ENCODE peak calls at places on chromosomes 6 and 20, in four cellular contexts. I is mesenchymal stem cell, X is neuronal stem cell, G is IMR-90. P is an unnamed sample. For H3K4me1, the result is how much of the 10 kb centered on the place peaks cover.

GRCh38 chr6:165244524-165245247 is 64.7 kb downstream of the C6orf118 start:
- DNase-seq in I (no peak), X (no peak), G (no peak), P (no peak)

GRCh38 chr6:56758120-56758519 is 115.4 kb upstream of the DST start:
- DNase-seq in I (no peak), X (no peak), G (no peak), P (peak)

GRCh38 chr6:139081485-139081884 is 52.9 kb downstream of the ABRACL start:
- DNase-seq in I (no peak), X (no peak), G (no peak), P (no peak)

GRCh38 chr6:51891784-51892183 is 195.6 kb downstream of the PKHD1 start:
- DNase-seq in I (no peak), X (no peak), G (no peak), P (peak)

GRCh38 chr6:122476131-122476530 is 4.5 kb upstream of the SERINC1 start:
- DNase-seq in I (peak), X (no peak), G (peak), P (peak)

GRCh38 chr20:434221-434620 is 26.1 kb downstream of the RBCK1 start:
- DNase-seq in I (no peak), X (no peak), G (no peak), P (peak)

GRCh38 chr20:46509523-46509922 is 3.8 kb downstream of the ZNF334 start:
- DNase-seq in I (no peak), X (no peak), G (no peak), P (no peak)

GRCh38 chr20:57445298-57445697 is 54.1 kb downstream of the RBM38 start:
- DNase-seq in I (peak), X (no peak), G (peak), P (no peak)

GRCh38 chr6:15387118-15387517 is 141.2 kb downstream of the JARID2 start:
- DNase-seq in I (no peak), X (no peak), G (peak), P (no peak)

GRCh38 chr6:137631323-137631722 is 137.1 kb upstream of the OLIG3 start:
- DNase-seq in I (no peak), X (no peak), G (no peak), P (no peak)

GRCh38 chr6:135129139-135129867 is 51.8 kb upstream of the MYB start:
- DNase-seq in I (no peak), X (no peak), G (no peak), P (no peak)

GRCh38 chr6:135126034-135126433 is 55.1 kb upstream of the MYB start:
- DNase-seq in I (no peak), X (no peak), G (no peak), P (no peak)

DNA sequence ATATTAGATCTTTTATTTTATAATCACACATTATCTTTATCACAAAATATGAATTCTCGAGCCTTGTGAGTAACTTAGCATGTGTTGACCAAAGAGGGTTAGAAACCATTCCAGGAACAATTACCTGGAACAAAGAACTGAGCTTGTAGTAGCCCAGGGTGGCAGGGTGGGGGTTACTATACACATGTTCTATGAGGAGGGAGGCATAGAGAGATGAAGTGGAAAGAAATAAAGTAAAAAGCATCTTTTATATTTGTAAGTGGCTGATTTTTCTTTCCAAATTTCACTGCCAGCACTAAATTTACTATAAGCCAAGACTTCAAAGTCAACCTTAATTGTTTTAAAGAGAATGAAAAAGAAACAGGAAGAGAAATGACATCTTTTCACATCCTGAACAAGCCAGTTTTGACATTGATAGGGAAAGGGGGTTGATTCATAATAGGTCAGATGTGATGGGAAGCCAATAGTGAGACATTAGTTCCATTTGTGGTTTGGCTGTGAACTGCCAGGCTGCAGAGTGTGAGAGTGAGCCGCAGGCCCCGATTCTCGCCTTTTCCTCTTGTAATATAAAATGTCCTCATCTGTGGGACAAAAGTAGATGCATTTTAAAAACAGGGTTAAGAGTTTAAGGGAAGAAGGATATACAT is 52.7 kb upstream of the MYB start:
- DNase-seq in I (no peak), X (no peak), G (no peak), P (no peak)
- H3K4me3 ChIP-seq in I (no peak), X (no peak), G (no peak), P (no peak)

GRCh38 chr6:39950125-39950720 is 16.0 kb upstream of the MOCS1 start:
- DNase-seq in I (no peak), X (no peak), G (no peak), P (no peak)

GRCh38 chr6:39952170-39952569 is 17.9 kb upstream of the MOCS1 start:
- DNase-seq in I (no peak), X (no peak), G (peak), P (no peak)

GRCh38 chr6:39951198-39951597 is 16.9 kb upstream of the MOCS1 start:
- DNase-seq in I (no peak), X (no peak), G (no peak), P (no peak)

GRCh38 chr6:39951716-39952115 is 17.5 kb upstream of the MOCS1 start:
- DNase-seq in I (no peak), X (no peak), G (no peak), P (no peak)

GRCh38 chr6:39953076-39953623 is 18.9 kb upstream of the MOCS1 start:
- DNase-seq in I (no peak), X (no peak), G (no peak), P (no peak)
- H3K4me1 ChIP-seq in I (under half), X (under half), G (under half), P (under half)

DNA sequence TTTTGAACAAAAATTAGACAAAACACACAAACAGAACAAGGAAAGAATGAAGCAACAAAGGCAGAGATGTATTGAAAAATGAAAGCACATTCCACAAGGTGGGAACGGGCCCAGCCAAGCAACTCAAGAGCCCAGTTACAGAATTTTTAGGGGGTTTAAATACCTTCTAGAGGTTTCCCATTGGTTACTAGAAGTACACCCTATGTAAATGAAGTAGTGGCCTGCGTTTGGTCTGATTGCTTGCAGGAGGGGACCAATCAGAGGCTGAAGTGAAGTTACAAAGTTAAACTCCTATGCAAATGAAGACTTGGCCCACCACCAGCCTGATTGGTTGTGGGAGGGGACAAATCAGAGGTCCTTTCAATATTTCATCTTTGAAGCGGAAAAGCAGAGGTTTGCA is 593.7 kb upstream of the MMS22L start:
- DNase-seq in I (no peak), X (no peak), G (no peak), P (no peak)
- H2BK120ac ChIP-seq in I (no peak), X (no peak), G (no peak), P (no peak)

GRCh38 chr6:80543598-80544181 is 437.2 kb downstream of the BCKDHB start:
- DNase-seq in I (peak), X (no peak), G (peak), P (no peak)

GRCh38 chr6:80540700-80541099 is 434.2 kb downstream of the BCKDHB start:
- DNase-seq in I (no peak), X (no peak), G (peak), P (no peak)

GRCh38 chr6:80541186-80541585 is 434.7 kb downstream of the BCKDHB start:
- DNase-seq in I (no peak), X (no peak), G (peak), P (no peak)

GRCh38 chr6:80543151-80543550 is 436.7 kb downstream of the BCKDHB start:
- DNase-seq in I (no peak), X (no peak), G (no peak), P (no peak)

DNA sequence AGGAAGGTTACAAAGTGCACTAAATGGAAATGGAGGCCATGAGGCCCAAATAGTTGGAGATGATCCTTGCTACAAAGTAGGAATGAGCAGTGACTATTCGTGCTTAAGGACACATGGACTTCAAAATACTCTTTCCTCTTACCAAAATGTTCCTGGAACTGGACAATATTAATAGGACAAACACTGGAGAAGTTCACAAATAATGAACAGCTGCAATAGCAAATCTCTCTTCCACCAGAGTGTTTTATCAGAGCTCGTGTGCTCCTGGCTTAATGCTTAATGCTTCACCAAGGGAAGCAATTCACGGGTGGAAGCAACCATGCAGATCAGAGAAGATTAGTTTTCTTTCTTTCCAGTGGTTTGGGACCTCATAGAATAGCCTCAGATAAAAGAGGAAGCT is 435.4 kb downstream of the BCKDHB start:
- DNase-seq in I (no peak), X (no peak), G (no peak), P (no peak)
- H3K4me3 ChIP-seq in I (no peak), X (no peak), G (no peak), P (no peak)

GRCh38 chr20:41076776-41077175 is 48.2 kb downstream of the TOP1 start:
- DNase-seq in I (no peak), X (no peak), G (no peak), P (no peak)

GRCh38 chr20:41072099-41072798 is 43.6 kb downstream of the TOP1 start:
- DNase-seq in I (peak), X (no peak), G (peak), P (no peak)

GRCh38 chr20:41078329-41078728 is 49.7 kb downstream of the TOP1 start:
- DNase-seq in I (peak), X (no peak), G (peak), P (peak)

GRCh38 chr20:41072919-41073318 is 44.3 kb downstream of the TOP1 start:
- DNase-seq in I (no peak), X (no peak), G (no peak), P (no peak)

GRCh38 chr20:41074441-41074840 is 45.8 kb downstream of the TOP1 start:
- DNase-seq in I (peak), X (no peak), G (no peak), P (no peak)
- H3K4me1 ChIP-seq in I (under half), X (under half), G (under half), P (under half)

P was measured in trophoblast cell.